ENCODE peak calls at places on chromosomes 7 and 10, in ten cellular contexts. One of them, this sample, is unnamed. For H3K27me3, the result is how much of the 10 kb centered on the place peaks cover.

GRCh38 chr7:6398943-6399342 is 48.8 kb downstream of the DAGLB start:
- DNase-seq in tibial artery: no peak
- DNase-seq in colonic mucosa: no peak
- DNase-seq in brain microvascular endothelial cell: no peak
- DNase-seq in tibial nerve: no peak
- DNase-seq in K562: no peak
- DNase-seq in suprapubic skin: no peak
- DNase-seq in testis: no peak
- DNase-seq in cardiac muscle cell: no peak
- DNase-seq in lower lobe of right lung: peak
- DNase-seq in this sample: no peak

GRCh38 chr7:73451780-73452398 is 18.3 kb downstream of the FZD9 start:
- DNase-seq in tibial artery: no peak
- DNase-seq in colonic mucosa: no peak
- DNase-seq in brain microvascular endothelial cell: peak
- DNase-seq in tibial nerve: no peak
- DNase-seq in K562: peak
- DNase-seq in suprapubic skin: no peak
- DNase-seq in testis: no peak
- DNase-seq in cardiac muscle cell: peak
- DNase-seq in lower lobe of right lung: no peak
- DNase-seq in this sample: no peak

GRCh38 chr10:10871312-10871711 is 146.4 kb upstream of the CELF2 start:
- DNase-seq in tibial artery: no peak
- DNase-seq in colonic mucosa: no peak
- DNase-seq in brain microvascular endothelial cell: no peak
- DNase-seq in tibial nerve: no peak
- DNase-seq in K562: no peak
- DNase-seq in suprapubic skin: no peak
- DNase-seq in testis: no peak
- DNase-seq in cardiac muscle cell: no peak
- DNase-seq in lower lobe of right lung: no peak
- DNase-seq in this sample: no peak

GRCh38 chr7:112484671-112485097 is 3.9 kb downstream of the LSMEM1 start:
- DNase-seq in tibial artery: peak
- DNase-seq in colonic mucosa: no peak
- DNase-seq in brain microvascular endothelial cell: peak
- DNase-seq in tibial nerve: no peak
- DNase-seq in K562: no peak
- DNase-seq in suprapubic skin: no peak
- DNase-seq in testis: no peak
- DNase-seq in cardiac muscle cell: peak
- DNase-seq in lower lobe of right lung: no peak
- DNase-seq in this sample: no peak

GRCh38 chr7:139669106-139670061 is 108.4 kb downstream of the HIPK2 start:
- DNase-seq in tibial artery: no peak
- DNase-seq in colonic mucosa: no peak
- DNase-seq in brain microvascular endothelial cell: no peak
- DNase-seq in tibial nerve: no peak
- DNase-seq in K562: no peak
- DNase-seq in suprapubic skin: no peak
- DNase-seq in testis: no peak
- DNase-seq in cardiac muscle cell: no peak
- DNase-seq in lower lobe of right lung: no peak
- DNase-seq in this sample: no peak

GRCh38 chr7:47067215-47067614 is 514.7 kb downstream of the TNS3 start:
- DNase-seq in tibial artery: no peak
- DNase-seq in colonic mucosa: no peak
- DNase-seq in brain microvascular endothelial cell: no peak
- DNase-seq in tibial nerve: no peak
- DNase-seq in K562: no peak
- DNase-seq in suprapubic skin: no peak
- DNase-seq in testis: no peak
- DNase-seq in cardiac muscle cell: no peak
- DNase-seq in lower lobe of right lung: no peak
- DNase-seq in this sample: no peak

GRCh38 chr10:71260622-71261325 is 48.4 kb downstream of the UNC5B start:
- DNase-seq in tibial artery: no peak
- DNase-seq in colonic mucosa: no peak
- DNase-seq in brain microvascular endothelial cell: peak
- DNase-seq in tibial nerve: no peak
- DNase-seq in K562: no peak
- DNase-seq in suprapubic skin: no peak
- DNase-seq in testis: peak
- DNase-seq in cardiac muscle cell: peak
- DNase-seq in lower lobe of right lung: no peak
- DNase-seq in this sample: no peak

GRCh38 chr10:121668336-121669009 is 70.2 kb upstream of the FGFR2 start:
- DNase-seq in tibial artery: peak
- DNase-seq in colonic mucosa: peak
- DNase-seq in brain microvascular endothelial cell: no peak
- DNase-seq in tibial nerve: no peak
- DNase-seq in K562: no peak
- DNase-seq in suprapubic skin: no peak
- DNase-seq in testis: peak
- DNase-seq in cardiac muscle cell: peak
- DNase-seq in lower lobe of right lung: peak
- DNase-seq in this sample: no peak

GRCh38 chr10:7773845-7774801 is 13.7 kb downstream of the KIN start:
- DNase-seq in tibial artery: no peak
- DNase-seq in colonic mucosa: peak
- DNase-seq in brain microvascular endothelial cell: no peak
- DNase-seq in tibial nerve: no peak
- DNase-seq in K562: no peak
- DNase-seq in suprapubic skin: no peak
- DNase-seq in testis: no peak
- DNase-seq in cardiac muscle cell: no peak
- DNase-seq in lower lobe of right lung: peak
- DNase-seq in this sample: no peak

GRCh38 chr7:24582171-24582570 is 8.9 kb downstream of the PALS2 start:
- DNase-seq in tibial artery: no peak
- DNase-seq in colonic mucosa: no peak
- DNase-seq in brain microvascular endothelial cell: no peak
- DNase-seq in tibial nerve: no peak
- DNase-seq in K562: no peak
- DNase-seq in suprapubic skin: no peak
- DNase-seq in testis: no peak
- DNase-seq in cardiac muscle cell: no peak
- DNase-seq in lower lobe of right lung: no peak
- DNase-seq in this sample: no peak

GRCh38 chr10:86733260-86733671 is 23.2 kb upstream of the BMPR1A start:
- DNase-seq in tibial artery: peak
- DNase-seq in colonic mucosa: no peak
- DNase-seq in brain microvascular endothelial cell: no peak
- DNase-seq in tibial nerve: no peak
- DNase-seq in K562: no peak
- DNase-seq in suprapubic skin: no peak
- DNase-seq in testis: no peak
- DNase-seq in cardiac muscle cell: peak
- DNase-seq in lower lobe of right lung: no peak
- DNase-seq in this sample: no peak

GRCh38 chr10:86729677-86730076 is 26.7 kb upstream of the BMPR1A start:
- DNase-seq in tibial artery: no peak
- DNase-seq in colonic mucosa: no peak
- DNase-seq in brain microvascular endothelial cell: no peak
- DNase-seq in tibial nerve: no peak
- DNase-seq in K562: no peak
- DNase-seq in suprapubic skin: no peak
- DNase-seq in testis: no peak
- DNase-seq in cardiac muscle cell: no peak
- DNase-seq in lower lobe of right lung: no peak
- DNase-seq in this sample: no peak

GRCh38 chr10:86730227-86730626 is 26.2 kb upstream of the BMPR1A start:
- DNase-seq in tibial artery: peak
- DNase-seq in colonic mucosa: peak
- DNase-seq in brain microvascular endothelial cell: no peak
- DNase-seq in tibial nerve: no peak
- DNase-seq in K562: no peak
- DNase-seq in suprapubic skin: no peak
- DNase-seq in testis: peak
- DNase-seq in cardiac muscle cell: peak
- DNase-seq in lower lobe of right lung: no peak
- DNase-seq in this sample: no peak

GRCh38 chr10:86732771-86733170 is 23.6 kb upstream of the BMPR1A start:
- DNase-seq in tibial artery: peak
- DNase-seq in colonic mucosa: no peak
- DNase-seq in brain microvascular endothelial cell: no peak
- DNase-seq in tibial nerve: no peak
- DNase-seq in K562: no peak
- DNase-seq in suprapubic skin: no peak
- DNase-seq in testis: no peak
- DNase-seq in cardiac muscle cell: no peak
- DNase-seq in lower lobe of right lung: no peak
- DNase-seq in this sample: no peak

GRCh38 chr10:86734209-86734988 is 22.0 kb upstream of the BMPR1A start:
- DNase-seq in tibial artery: no peak
- DNase-seq in colonic mucosa: no peak
- DNase-seq in brain microvascular endothelial cell: no peak
- DNase-seq in tibial nerve: no peak
- DNase-seq in K562: no peak
- DNase-seq in suprapubic skin: no peak
- DNase-seq in testis: no peak
- DNase-seq in cardiac muscle cell: no peak
- DNase-seq in lower lobe of right lung: no peak
- DNase-seq in this sample: no peak
- H3K27ac ChIP-seq in tibial artery: peak
- H3K27ac ChIP-seq in colonic mucosa: peak
- H3K27ac ChIP-seq in brain microvascular endothelial cell: no peak
- H3K27ac ChIP-seq in tibial nerve: no peak
- H3K27ac ChIP-seq in K562: no peak
- H3K27ac ChIP-seq in suprapubic skin: no peak
- H3K27ac ChIP-seq in testis: peak
- H3K27ac ChIP-seq in cardiac muscle cell: peak
- H3K27ac ChIP-seq in lower lobe of right lung: peak
- H3K27ac ChIP-seq in this sample: no peak

DNA sequence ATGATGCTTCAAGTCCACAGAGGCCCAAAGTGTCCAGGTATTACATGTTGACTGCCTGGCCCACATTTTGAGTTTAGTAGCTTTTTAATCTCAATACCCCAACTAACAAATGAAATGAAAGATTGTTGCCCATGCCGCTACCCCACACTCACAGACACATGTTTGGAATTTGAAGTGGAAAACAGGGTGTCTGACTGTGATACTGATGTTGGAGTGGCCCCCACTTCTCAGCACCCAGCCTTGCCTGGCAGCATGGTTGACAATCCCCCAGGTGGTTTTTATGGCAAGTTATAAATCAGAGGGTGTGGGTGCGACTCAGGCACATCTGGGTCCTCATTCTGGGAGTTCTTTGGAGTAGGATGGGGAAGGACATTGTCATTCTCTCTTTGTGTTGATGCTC is 314.7 kb upstream of the ZNF32 start:
- DNase-seq in tibial artery: peak
- DNase-seq in colonic mucosa: peak
- DNase-seq in brain microvascular endothelial cell: no peak
- DNase-seq in tibial nerve: no peak
- DNase-seq in K562: no peak
- DNase-seq in suprapubic skin: no peak
- DNase-seq in testis: no peak
- DNase-seq in cardiac muscle cell: no peak
- DNase-seq in lower lobe of right lung: no peak
- DNase-seq in this sample: no peak
- H3K27me3 ChIP-seq in tibial artery: under half
- H3K27me3 ChIP-seq in colonic mucosa: under half
- H3K27me3 ChIP-seq in brain microvascular endothelial cell: under half
- H3K27me3 ChIP-seq in tibial nerve: under half
- H3K27me3 ChIP-seq in K562: under half
- H3K27me3 ChIP-seq in suprapubic skin: under half
- H3K27me3 ChIP-seq in testis: under half
- H3K27me3 ChIP-seq in cardiac muscle cell: under half
- H3K27me3 ChIP-seq in lower lobe of right lung: under half
- H3K27me3 ChIP-seq in this sample: under half

DNA sequence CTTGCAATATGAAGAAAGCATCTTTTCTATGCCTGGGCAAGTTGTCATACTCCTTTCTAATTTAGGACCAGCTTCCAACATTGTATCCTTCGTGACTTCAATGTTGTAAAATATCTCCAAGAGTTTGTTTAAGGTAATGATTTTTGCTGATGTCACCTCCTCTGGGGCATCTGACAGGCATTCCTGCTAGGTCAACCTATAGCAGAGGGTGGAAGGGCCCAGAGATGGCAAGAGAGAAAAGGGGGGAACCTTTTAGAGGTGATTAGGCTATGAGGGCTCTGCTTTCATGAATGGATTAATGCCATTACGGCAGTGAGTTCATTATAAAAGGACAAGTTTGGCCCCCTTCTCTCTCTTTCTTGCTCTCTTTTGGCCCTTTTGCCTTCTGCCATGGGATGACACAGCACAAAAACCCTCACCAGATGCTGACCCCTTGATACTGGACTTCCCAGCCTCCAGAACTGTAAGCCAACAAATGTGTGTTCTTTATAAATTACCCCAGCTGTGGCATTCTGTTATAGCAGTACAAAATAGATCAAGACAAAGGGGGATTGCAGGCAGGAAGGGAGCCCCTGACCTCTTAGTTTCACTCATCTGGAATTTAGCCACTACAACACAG is 195.8 kb downstream of the CFTR start:
- DNase-seq in tibial artery: no peak
- DNase-seq in colonic mucosa: no peak
- DNase-seq in brain microvascular endothelial cell: no peak
- DNase-seq in tibial nerve: no peak
- DNase-seq in K562: no peak
- DNase-seq in suprapubic skin: no peak
- DNase-seq in testis: no peak
- DNase-seq in cardiac muscle cell: no peak
- DNase-seq in lower lobe of right lung: no peak
- DNase-seq in this sample: no peak
- H3K27ac ChIP-seq in tibial artery: no peak
- H3K27ac ChIP-seq in colonic mucosa: peak
- H3K27ac ChIP-seq in brain microvascular endothelial cell: no peak
- H3K27ac ChIP-seq in tibial nerve: no peak
- H3K27ac ChIP-seq in K562: no peak
- H3K27ac ChIP-seq in suprapubic skin: no peak
- H3K27ac ChIP-seq in testis: no peak
- H3K27ac ChIP-seq in cardiac muscle cell: peak
- H3K27ac ChIP-seq in lower lobe of right lung: no peak
- H3K27ac ChIP-seq in this sample: no peak

DNA sequence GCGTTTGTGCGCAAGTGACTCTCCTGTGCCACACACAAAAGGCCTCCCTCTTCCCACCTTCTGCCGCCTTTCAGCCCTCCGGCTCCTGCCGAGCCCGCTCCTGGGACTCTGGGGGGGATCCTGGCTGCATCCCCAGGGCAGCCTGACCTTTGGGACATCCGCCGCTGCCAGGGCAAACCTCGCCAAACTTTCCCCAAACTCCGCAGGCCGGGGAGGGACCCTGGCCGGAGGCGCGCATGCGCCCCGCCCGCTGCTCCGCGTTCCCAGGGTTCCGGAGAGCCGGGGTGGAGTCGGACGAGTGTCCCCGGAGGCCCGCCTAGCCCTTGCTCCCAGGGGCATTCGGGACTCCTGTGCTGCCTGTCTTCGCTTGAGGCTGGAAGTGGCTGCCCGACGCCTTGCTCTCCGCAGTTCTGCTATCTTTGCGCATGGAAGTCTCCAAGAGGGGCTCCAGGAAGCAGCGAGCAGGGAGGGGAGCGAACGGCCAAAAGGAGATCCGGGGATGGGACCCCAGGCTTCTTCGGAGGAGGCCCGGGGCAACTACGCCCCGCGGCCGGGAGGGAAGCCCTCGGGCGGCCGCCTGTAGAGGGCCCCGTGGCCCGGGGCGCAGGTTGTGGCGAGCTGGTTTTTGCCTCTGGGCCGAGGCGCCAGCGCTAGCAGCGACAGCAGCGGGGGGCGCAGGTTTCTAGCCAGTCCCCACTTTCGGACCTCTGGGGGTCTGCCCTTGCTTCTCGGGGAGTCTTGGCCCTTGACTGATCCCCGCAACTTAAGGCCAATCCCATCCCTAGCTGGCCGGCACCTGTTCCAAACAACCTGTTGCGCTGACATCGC is 7.0 kb downstream of the PTF1A start:
- DNase-seq in tibial artery: no peak
- DNase-seq in colonic mucosa: no peak
- DNase-seq in brain microvascular endothelial cell: no peak
- DNase-seq in tibial nerve: no peak
- DNase-seq in K562: no peak
- DNase-seq in suprapubic skin: no peak
- DNase-seq in testis: no peak
- DNase-seq in cardiac muscle cell: no peak
- DNase-seq in lower lobe of right lung: no peak
- DNase-seq in this sample: no peak
- H3K27me3 ChIP-seq in tibial artery: half or more
- H3K27me3 ChIP-seq in colonic mucosa: half or more
- H3K27me3 ChIP-seq in brain microvascular endothelial cell: half or more
- H3K27me3 ChIP-seq in tibial nerve: under half
- H3K27me3 ChIP-seq in K562: under half
- H3K27me3 ChIP-seq in suprapubic skin: half or more
- H3K27me3 ChIP-seq in testis: under half
- H3K27me3 ChIP-seq in cardiac muscle cell: half or more
- H3K27me3 ChIP-seq in lower lobe of right lung: half or more
- H3K27me3 ChIP-seq in this sample: half or more

This sample was measured in CD4-positive, alpha-beta T cell.